ENCODE peak calls at places on chromosomes 3 and 15, in seven cellular contexts. N is C1 segment of cervical spinal cord; K is stimulated activated CD8-positive, alpha-beta memory T cell treated with anti-CD3 and anti-CD28 coated beads, Interleukin-12 subunit alpha, Interleukin-12 subunit beta, amount 100 ng/mL, for 1 hour; H is activated gamma-delta T cell treated with Interleukin-2 at 50 U/mL for 16 hours; U is NCI-H69; L is midbrain; E is ovary. Y is an unnamed sample.

GRCh38 chr15:34796847-34797246 is 1.5 kb upstream of the ACTC1 start:
- DNase-seq in N (no peak), K (no peak), H (no peak), U (peak; percentile 33), L (no peak), E (no peak), Y (no peak)

GRCh38 chr15:65828566-65828965 is 36.5 kb upstream of the DENND4A start:
- DNase-seq in N (no peak), K (no peak), H (peak; percentile 31), U (no peak), L (no peak), E (no peak), Y (no peak)

GRCh38 chr3:193595939-193596487 is 3.0 kb downstream of the OPA1 start:
- DNase-seq in N (no peak), K (no peak), H (no peak), U (no peak), L (no peak), E (no peak), Y (no peak)

GRCh38 chr3:18657858-18658820 is 233.0 kb upstream of the SATB1 start:
- DNase-seq in N (no peak), K (no peak), H (no peak), U (peak; percentile 13), L (no peak), E (no peak), Y (no peak)

GRCh38 chr15:25134546-25134945 is 179.8 kb downstream of the SNRPN start:
- DNase-seq in N (no peak), K (no peak), H (no peak), U (no peak), L (no peak), E (no peak), Y (no peak)

GRCh38 chr3:3573341-3573740 is 225.9 kb upstream of the LRRN1 start:
- DNase-seq in N (no peak), K (no peak), H (no peak), U (no peak), L (no peak), E (no peak), Y (no peak)

GRCh38 chr15:85646538-85647091 is 148.1 kb downstream of the KLHL25 start:
- DNase-seq in N (no peak), K (peak; percentile 12), H (peak; percentile 27), U (peak; percentile 4), L (no peak), E (no peak), Y (no peak)

GRCh38 chr3:46931631-46932441 is 44.7 kb downstream of the CCDC12 start:
- DNase-seq in N (no peak), K (no peak), H (no peak), U (peak; percentile 57), L (no peak), E (no peak), Y (no peak)

GRCh38 chr3:187919018-187919417 is 173.8 kb upstream of the BCL6 start:
- DNase-seq in N (no peak), K (peak; percentile 48), H (peak; percentile 54), U (no peak), L (no peak), E (no peak), Y (no peak)

GRCh38 chr15:90178468-90179435 is 22.4 kb upstream of the SEMA4B start:
- DNase-seq in N (no peak), K (no peak), H (no peak), U (no peak), L (no peak), E (no peak), Y (no peak)

GRCh38 chr3:17494117-17494809 is 248.2 kb downstream of the TBC1D5 start:
- DNase-seq in N (no peak), K (no peak), H (no peak), U (no peak), L (no peak), E (peak; percentile 9), Y (no peak)

GRCh38 chr3:175737646-175738572 is 878.8 kb downstream of the NAALADL2 start:
- DNase-seq in N (no peak), K (no peak), H (no peak), U (peak; percentile 22), L (no peak), E (no peak), Y (no peak)

GRCh38 chr3:49263490-49263889 is 13.5 kb downstream of the C3orf62 start:
- DNase-seq in N (no peak), K (no peak), H (no peak), U (no peak), L (no peak), E (no peak), Y (no peak)

GRCh38 chr3:16494906-16495580 is 18.5 kb downstream of the RFTN1 start:
- DNase-seq in N (no peak), K (no peak), H (no peak), U (no peak), L (no peak), E (no peak), Y (no peak)

GRCh38 chr15:98653686-98654085 is 5.3 kb downstream of the IGF1R start:
- DNase-seq in N (no peak), K (no peak), H (no peak), U (peak; percentile 6), L (no peak), E (no peak), Y (no peak)

GRCh38 chr3:27606537-27606936 is 115.6 kb downstream of the EOMES start:
- DNase-seq in N (no peak), K (no peak), H (no peak), U (no peak), L (no peak), E (no peak), Y (no peak)

GRCh38 chr3:163890661-163891060 is 1187.6 kb downstream of the SI start:
- DNase-seq in N (no peak), K (no peak), H (no peak), U (peak; percentile 81), L (no peak), E (no peak), Y (no peak)

GRCh38 chr3:159252772-159253384 is 451.0 kb downstream of the MFSD1 start:
- DNase-seq in N (no peak), K (no peak), H (no peak), U (peak; percentile 59), L (no peak), E (no peak), Y (no peak)

GRCh38 chr15:37586976-37587375 is 347.5 kb upstream of the TMCO5A start:
- DNase-seq in N (no peak), K (no peak), H (no peak), U (no peak), L (no peak), E (no peak), Y (no peak)

GRCh38 chr3:118863731-118864322 is 170.8 kb downstream of the IGSF11 start:
- DNase-seq in N (no peak), K (no peak), H (no peak), U (no peak), L (no peak), E (no peak), Y (no peak)

GRCh38 chr3:11600501-11601282 is 43.0 kb downstream of the VGLL4 start:
- DNase-seq in N (no peak), K (no peak), H (no peak), U (no peak), L (no peak), E (peak; percentile 76), Y (no peak)

GRCh38 chr3:52533623-52534280 is at the start of gene NT5DC2:
- DNase-seq in N (no peak), K (peak; percentile 29), H (peak; percentile 58), U (peak; percentile 92), L (peak; percentile 56), E (peak; percentile 82), Y (peak; percentile 90)

GRCh38 chr3:40768536-40768935 is 243.8 kb downstream of the ZNF621 start:
- DNase-seq in N (no peak), K (no peak), H (no peak), U (no peak), L (no peak), E (no peak), Y (no peak)

GRCh38 chr15:49137861-49138260 is 17.5 kb downstream of the COPS2 start:
- DNase-seq in N (no peak), K (no peak), H (no peak), U (no peak), L (no peak), E (no peak), Y (no peak)

GRCh38 chr3:185264849-185265553 is 11.2 kb upstream of the EHHADH start:
- DNase-seq in N (no peak), K (no peak), H (no peak), U (peak; percentile 7), L (no peak), E (no peak), Y (no peak)

GRCh38 chr3:172627057-172627809 is 83.6 kb downstream of the NCEH1 start:
- DNase-seq in N (no peak), K (no peak), H (no peak), U (no peak), L (no peak), E (no peak), Y (no peak)

GRCh38 chr3:52403955-52404354 is 40.9 kb downstream of the SEMA3G start:
- DNase-seq in N (no peak), K (no peak), H (no peak), U (no peak), L (no peak), E (peak; percentile 44), Y (no peak)

GRCh38 chr3:122102191-122102935 is 47.2 kb downstream of the CD86 start:
- DNase-seq in N (no peak), K (no peak), H (no peak), U (no peak), L (no peak), E (no peak), Y (no peak)

GRCh38 chr3:53194218-53195065 is 33.4 kb downstream of the PRKCD start:
- DNase-seq in N (no peak), K (no peak), H (no peak), U (peak; percentile 28), L (no peak), E (peak; percentile 74), Y (no peak)

GRCh38 chr15:64775551-64776401 is at the start of gene RBPMS2:
- DNase-seq in N (no peak), K (no peak), H (no peak), U (peak; percentile 69), L (no peak), E (peak; percentile 58), Y (peak; percentile 51)

GRCh38 chr15:81814882-81815455 is 230.8 kb downstream of the MEX3B start:
- DNase-seq in N (no peak), K (no peak), H (no peak), U (no peak), L (no peak), E (no peak), Y (no peak)

GRCh38 chr3:99410789-99411311 is 227.5 kb upstream of the COL8A1 start:
- DNase-seq in N (no peak), K (no peak), H (no peak), U (no peak), L (no peak), E (no peak), Y (no peak)

GRCh38 chr3:32484437-32484836 is 18.2 kb downstream of the CMTM6 start:
- DNase-seq in N (no peak), K (no peak), H (no peak), U (no peak), L (peak; percentile 9), E (no peak), Y (no peak)

GRCh38 chr3:114827495-114827894 is 319.6 kb downstream of the ZBTB20 start:
- DNase-seq in N (no peak), K (no peak), H (no peak), U (peak; percentile 74), L (peak; percentile 79), E (no peak), Y (no peak)

GRCh38 chr15:101175396-101175795 is 76.5 kb downstream of the CHSY1 start:
- DNase-seq in N (no peak), K (no peak), H (no peak), U (no peak), L (peak; percentile 28), E (no peak), Y (no peak)

GRCh38 chr3:131801566-131801965 is 233.2 kb downstream of the CPNE4 start:
- DNase-seq in N (no peak), K (no peak), H (no peak), U (no peak), L (no peak), E (no peak), Y (no peak)

GRCh38 chr15:50911641-50912040 is 3.2 kb downstream of the AP4E1 start:
- DNase-seq in N (no peak), K (no peak), H (no peak), U (no peak), L (no peak), E (no peak), Y (no peak)

GRCh38 chr3:47661121-47661752 is 82.6 kb upstream of the CSPG5 start:
- DNase-seq in N (no peak), K (no peak), H (no peak), U (no peak), L (no peak), E (no peak), Y (no peak)